ENCODE peak calls at places on chromosomes 6 and 20, in eight cellular contexts. A, N, V, X, E, R, Y and U are unnamed samples.

GRCh38 chr20:62668441-62669027 is 26.2 kb downstream of the SLCO4A1 start:
- DNase-seq in A (no peak), N (peak), V (no peak), X (peak), E (peak), R (peak), Y (peak), U (peak)

GRCh38 chr20:10476319-10476724 is 41.2 kb downstream of the SLX4IP start:
- DNase-seq in A (no peak), N (no peak), V (peak), X (no peak), E (no peak), R (no peak), Y (no peak), U (no peak)

GRCh38 chr6:55474386-55474785 is 104.6 kb downstream of the HMGCLL1 start:
- DNase-seq in A (no peak), N (no peak), V (no peak), X (no peak), E (no peak), R (no peak), Y (no peak), U (no peak)

GRCh38 chr6:144214622-144215401 is 64.5 kb downstream of the STX11 start:
- DNase-seq in A (peak), N (peak), V (no peak), X (no peak), E (no peak), R (no peak), Y (no peak), U (no peak)

GRCh38 chr20:44683263-44684046 is 31.7 kb upstream of the CCN5 start:
- DNase-seq in A (no peak), N (no peak), V (peak), X (no peak), E (no peak), R (peak), Y (peak), U (peak)

GRCh38 chr6:28816909-28817807 is 106.6 kb downstream of the TRIM27 start:
- DNase-seq in A (no peak), N (no peak), V (no peak), X (peak), E (peak), R (no peak), Y (no peak), U (peak)

GRCh38 chr6:121597654-121598053 is 162.2 kb downstream of the GJA1 start:
- DNase-seq in A (no peak), N (no peak), V (no peak), X (peak), E (no peak), R (no peak), Y (no peak), U (no peak)

GRCh38 chr20:63547484-63548480 is at the start of gene SRMS:
- DNase-seq in A (no peak), N (no peak), V (no peak), X (no peak), E (no peak), R (no peak), Y (no peak), U (no peak)

GRCh38 chr20:57898332-57898731 is 188.5 kb upstream of the PMEPA1 start:
- DNase-seq in A (no peak), N (no peak), V (no peak), X (no peak), E (no peak), R (no peak), Y (no peak), U (no peak)

GRCh38 chr6:41723178-41723935 is 12.1 kb downstream of the TFEB start:
- DNase-seq in A (peak), N (no peak), V (no peak), X (peak), E (peak), R (peak), Y (no peak), U (no peak)

GRCh38 chr6:56497270-56497669 is 145.4 kb downstream of the DST start:
- DNase-seq in A (no peak), N (no peak), V (no peak), X (no peak), E (no peak), R (no peak), Y (no peak), U (no peak)

GRCh38 chr6:77217896-77218295 is 245.4 kb downstream of the HTR1B start:
- DNase-seq in A (no peak), N (no peak), V (no peak), X (no peak), E (no peak), R (no peak), Y (no peak), U (no peak)

GRCh38 chr20:63532449-63532971 is 4.7 kb downstream of the PTK6 start:
- DNase-seq in A (peak), N (no peak), V (no peak), X (no peak), E (no peak), R (no peak), Y (no peak), U (no peak)

GRCh38 chr20:21981607-21982344 is 276.3 kb downstream of the PAX1 start:
- DNase-seq in A (no peak), N (no peak), V (no peak), X (peak), E (no peak), R (no peak), Y (no peak), U (no peak)

GRCh38 chr6:119137194-119138072 is 59.0 kb upstream of the FAM184A start:
- DNase-seq in A (no peak), N (no peak), V (no peak), X (peak), E (no peak), R (no peak), Y (no peak), U (no peak)

GRCh38 chr20:32216396-32217142 is 8.9 kb downstream of the POFUT1 start:
- DNase-seq in A (no peak), N (no peak), V (no peak), X (no peak), E (no peak), R (no peak), Y (no peak), U (no peak)

GRCh38 chr6:47809863-47810262 is 28.0 kb downstream of the OPN5 start:
- DNase-seq in A (no peak), N (no peak), V (no peak), X (no peak), E (no peak), R (no peak), Y (no peak), U (no peak)

GRCh38 chr20:50794181-50794845 is 548 bp upstream of the BCAS4 start:
- DNase-seq in A (peak), N (no peak), V (no peak), X (no peak), E (no peak), R (no peak), Y (peak), U (no peak)

GRCh38 chr6:27188885-27189418 is 58.5 kb upstream of the PRSS16 start:
- DNase-seq in A (no peak), N (peak), V (peak), X (peak), E (no peak), R (peak), Y (peak), U (peak)

GRCh38 chr20:49024220-49024619 is 21.9 kb upstream of the CSE1L start:
- DNase-seq in A (no peak), N (no peak), V (no peak), X (no peak), E (no peak), R (no peak), Y (no peak), U (no peak)

GRCh38 chr6:41332842-41333736 is 2.3 kb upstream of the NCR2 start:
- DNase-seq in A (no peak), N (no peak), V (no peak), X (no peak), E (no peak), R (no peak), Y (no peak), U (no peak)

GRCh38 chr20:61387204-61387958 is 135.3 kb downstream of the CDH4 start:
- DNase-seq in A (no peak), N (no peak), V (no peak), X (peak), E (peak), R (no peak), Y (no peak), U (no peak)

GRCh38 chr20:2101057-2101934 is at the start of gene STK35:
- DNase-seq in A (no peak), N (peak), V (peak), X (no peak), E (peak), R (no peak), Y (peak), U (peak)

GRCh38 chr20:44728835-44729342 is 13.7 kb downstream of the CCN5 start:
- DNase-seq in A (peak), N (peak), V (no peak), X (peak), E (no peak), R (no peak), Y (peak), U (peak)

GRCh38 chr6:4125933-4126864 is 9.2 kb downstream of the ECI2 start:
- DNase-seq in A (no peak), N (no peak), V (no peak), X (peak), E (peak), R (no peak), Y (no peak), U (no peak)

GRCh38 chr6:3227363-3228045 is at the start of gene TUBB2B:
- DNase-seq in A (peak), N (peak), V (no peak), X (no peak), E (peak), R (peak), Y (peak), U (peak)